ENCODE peak calls at places on chromosomes 16 and 17, in eight cellular contexts. One of them, this sample, is unnamed.

GRCh38 chr17:43608313-43608712 is 53.4 kb downstream of the MEOX1 start:
- DNase-seq in fibroblast of lung: no peak
- DNase-seq in cardiac muscle cell: no peak
- DNase-seq in Caco-2: no peak
- DNase-seq in endothelial cell of umbilical vein: no peak
- DNase-seq in right lobe of liver: no peak
- DNase-seq in Peyer's patch: no peak
- DNase-seq in psoas muscle: no peak
- DNase-seq in this sample: no peak

GRCh38 chr17:50956750-50957523 is 90.8 kb upstream of the TOB1 start:
- DNase-seq in fibroblast of lung: peak; percentile 56
- DNase-seq in cardiac muscle cell: peak; percentile 64
- DNase-seq in Caco-2: peak; percentile 87
- DNase-seq in endothelial cell of umbilical vein: peak; percentile 44
- DNase-seq in right lobe of liver: peak; percentile 60
- DNase-seq in Peyer's patch: peak; percentile 85
- DNase-seq in psoas muscle: peak; percentile 61
- DNase-seq in this sample: no peak

GRCh38 chr16:11632455-11632921 is 35.8 kb upstream of the SNN start:
- DNase-seq in fibroblast of lung: peak; percentile 78
- DNase-seq in cardiac muscle cell: peak; percentile 93
- DNase-seq in Caco-2: peak; percentile 75
- DNase-seq in endothelial cell of umbilical vein: peak; percentile 71
- DNase-seq in right lobe of liver: peak; percentile 54
- DNase-seq in Peyer's patch: peak; percentile 61
- DNase-seq in psoas muscle: no peak
- DNase-seq in this sample: no peak

GRCh38 chr17:20116683-20117309 is 107.6 kb downstream of the SPECC1 start:
- DNase-seq in fibroblast of lung: peak; percentile 65
- DNase-seq in cardiac muscle cell: peak; percentile 65
- DNase-seq in Caco-2: peak; percentile 57
- DNase-seq in endothelial cell of umbilical vein: peak; percentile 48
- DNase-seq in right lobe of liver: no peak
- DNase-seq in Peyer's patch: peak; percentile 67
- DNase-seq in psoas muscle: no peak
- DNase-seq in this sample: no peak

GRCh38 chr16:11367483-11367906 is 22.2 kb downstream of the RMI2 start:
- DNase-seq in fibroblast of lung: no peak
- DNase-seq in cardiac muscle cell: no peak
- DNase-seq in Caco-2: no peak
- DNase-seq in endothelial cell of umbilical vein: no peak
- DNase-seq in right lobe of liver: no peak
- DNase-seq in Peyer's patch: no peak
- DNase-seq in psoas muscle: no peak
- DNase-seq in this sample: no peak

GRCh38 chr17:2049333-2050245 is 5.3 kb upstream of the HIC1 start:
- DNase-seq in fibroblast of lung: peak; percentile 76
- DNase-seq in cardiac muscle cell: peak; percentile 90
- DNase-seq in Caco-2: peak; percentile 84
- DNase-seq in endothelial cell of umbilical vein: peak; percentile 78
- DNase-seq in right lobe of liver: peak; percentile 89
- DNase-seq in Peyer's patch: peak; percentile 94
- DNase-seq in psoas muscle: peak; percentile 90
- DNase-seq in this sample: peak; percentile 88

GRCh38 chr16:20906225-20906870 is 5.8 kb downstream of the LYRM1 start:
- DNase-seq in fibroblast of lung: peak; percentile 93
- DNase-seq in cardiac muscle cell: peak; percentile 94
- DNase-seq in Caco-2: no peak
- DNase-seq in endothelial cell of umbilical vein: peak; percentile 71
- DNase-seq in right lobe of liver: no peak
- DNase-seq in Peyer's patch: no peak
- DNase-seq in psoas muscle: no peak
- DNase-seq in this sample: no peak

GRCh38 chr17:45873728-45874127 is 20.6 kb upstream of the MAPT start:
- DNase-seq in fibroblast of lung: no peak
- DNase-seq in cardiac muscle cell: no peak
- DNase-seq in Caco-2: no peak
- DNase-seq in endothelial cell of umbilical vein: no peak
- DNase-seq in right lobe of liver: no peak
- DNase-seq in Peyer's patch: no peak
- DNase-seq in psoas muscle: no peak
- DNase-seq in this sample: no peak

GRCh38 chr16:50781043-50781442 is 39.2 kb downstream of the CYLD start:
- DNase-seq in fibroblast of lung: no peak
- DNase-seq in cardiac muscle cell: no peak
- DNase-seq in Caco-2: no peak
- DNase-seq in endothelial cell of umbilical vein: no peak
- DNase-seq in right lobe of liver: no peak
- DNase-seq in Peyer's patch: no peak
- DNase-seq in psoas muscle: no peak
- DNase-seq in this sample: no peak

GRCh38 chr17:28427372-28427771 is 21.4 kb upstream of the SLC46A1 start:
- DNase-seq in fibroblast of lung: peak; percentile 60
- DNase-seq in cardiac muscle cell: no peak
- DNase-seq in Caco-2: no peak
- DNase-seq in endothelial cell of umbilical vein: no peak
- DNase-seq in right lobe of liver: no peak
- DNase-seq in Peyer's patch: no peak
- DNase-seq in psoas muscle: no peak
- DNase-seq in this sample: no peak

GRCh38 chr16:17237350-17237944 is 233.3 kb downstream of the XYLT1 start:
- DNase-seq in fibroblast of lung: no peak
- DNase-seq in cardiac muscle cell: no peak
- DNase-seq in Caco-2: no peak
- DNase-seq in endothelial cell of umbilical vein: no peak
- DNase-seq in right lobe of liver: no peak
- DNase-seq in Peyer's patch: no peak
- DNase-seq in psoas muscle: no peak
- DNase-seq in this sample: no peak

GRCh38 chr16:17552351-17552750 is 81.6 kb upstream of the XYLT1 start:
- DNase-seq in fibroblast of lung: no peak
- DNase-seq in cardiac muscle cell: no peak
- DNase-seq in Caco-2: no peak
- DNase-seq in endothelial cell of umbilical vein: no peak
- DNase-seq in right lobe of liver: no peak
- DNase-seq in Peyer's patch: no peak
- DNase-seq in psoas muscle: no peak
- DNase-seq in this sample: no peak

GRCh38 chr17:4444782-4445473 is 11.2 kb downstream of the SPNS3 start:
- DNase-seq in fibroblast of lung: no peak
- DNase-seq in cardiac muscle cell: peak; percentile 27
- DNase-seq in Caco-2: no peak
- DNase-seq in endothelial cell of umbilical vein: no peak
- DNase-seq in right lobe of liver: peak; percentile 85
- DNase-seq in Peyer's patch: peak; percentile 88
- DNase-seq in psoas muscle: peak; percentile 69
- DNase-seq in this sample: peak; percentile 82

GRCh38 chr17:42387663-42388380 is 420 bp downstream of the STAT3 start:
- DNase-seq in fibroblast of lung: peak; percentile 33
- DNase-seq in cardiac muscle cell: peak; percentile 51
- DNase-seq in Caco-2: no peak
- DNase-seq in endothelial cell of umbilical vein: peak; percentile 41
- DNase-seq in right lobe of liver: peak; percentile 55
- DNase-seq in Peyer's patch: peak; percentile 73
- DNase-seq in psoas muscle: peak; percentile 52
- DNase-seq in this sample: peak; percentile 52

GRCh38 chr17:21313320-21313719 is 28.8 kb downstream of the MAP2K3 start:
- DNase-seq in fibroblast of lung: no peak
- DNase-seq in cardiac muscle cell: no peak
- DNase-seq in Caco-2: no peak
- DNase-seq in endothelial cell of umbilical vein: no peak
- DNase-seq in right lobe of liver: no peak
- DNase-seq in Peyer's patch: no peak
- DNase-seq in psoas muscle: peak; percentile 6
- DNase-seq in this sample: peak; percentile 27

GRCh38 chr17:27526603-27527002 is 70.4 kb downstream of the KSR1 start:
- DNase-seq in fibroblast of lung: peak; percentile 51
- DNase-seq in cardiac muscle cell: peak; percentile 69
- DNase-seq in Caco-2: no peak
- DNase-seq in endothelial cell of umbilical vein: no peak
- DNase-seq in right lobe of liver: peak; percentile 57
- DNase-seq in Peyer's patch: peak; percentile 72
- DNase-seq in psoas muscle: peak; percentile 39
- DNase-seq in this sample: peak; percentile 84

DNA sequence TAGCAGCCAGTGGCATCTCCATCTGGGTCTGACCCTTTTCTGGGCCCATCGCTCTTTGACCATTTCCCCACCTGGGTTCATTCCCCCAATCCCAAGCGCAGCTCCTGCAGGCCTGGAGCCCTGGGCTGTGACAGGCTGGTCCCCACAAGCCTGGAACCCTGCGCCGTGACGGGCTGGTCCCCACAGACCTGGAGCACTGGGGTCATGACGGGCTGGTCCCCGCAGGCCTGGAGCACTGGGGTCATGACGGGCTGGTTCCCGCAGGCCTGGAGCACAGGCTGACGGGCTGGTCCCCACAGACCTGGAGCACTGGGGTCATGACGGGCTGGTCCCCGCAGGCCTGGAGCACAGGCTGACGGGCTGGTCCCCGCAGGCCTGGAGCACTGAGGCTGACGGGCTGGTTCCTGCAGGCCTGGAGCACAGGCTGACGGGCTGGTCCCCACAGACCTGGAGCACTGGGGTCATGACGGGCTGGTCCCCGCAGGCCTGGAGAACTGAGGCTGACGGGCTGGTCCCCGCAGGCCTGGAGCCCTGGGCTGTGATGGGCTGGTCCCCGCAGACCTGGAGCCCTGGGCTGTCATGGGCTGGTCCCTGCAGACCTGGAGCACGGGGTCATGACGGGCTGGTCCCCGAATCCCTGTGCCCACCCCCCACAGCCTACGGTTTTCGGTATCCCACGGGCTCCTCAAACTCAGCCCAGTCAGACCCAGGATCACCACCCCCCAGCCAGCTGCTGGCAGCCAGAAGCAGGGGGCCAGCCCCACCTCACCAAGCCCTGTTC is 16.6 kb downstream of the TMC6 start:
- DNase-seq in fibroblast of lung: no peak
- DNase-seq in cardiac muscle cell: no peak
- DNase-seq in Caco-2: no peak
- DNase-seq in endothelial cell of umbilical vein: no peak
- DNase-seq in right lobe of liver: no peak
- DNase-seq in Peyer's patch: no peak
- DNase-seq in psoas muscle: no peak
- DNase-seq in this sample: peak; percentile 75
- TF ChIP-seq CTCF in fibroblast of lung: no peak
- TF ChIP-seq CTCF in cardiac muscle cell: no peak
- TF ChIP-seq CTCF in Caco-2: no peak
- TF ChIP-seq CTCF in endothelial cell of umbilical vein: no peak
- TF ChIP-seq CTCF in right lobe of liver: no peak
- TF ChIP-seq CTCF in Peyer's patch: no peak
- TF ChIP-seq CTCF in psoas muscle: no peak
- TF ChIP-seq CTCF in this sample: no peak

GRCh38 chr16:56671706-56672105 is 2.1 kb downstream of the MT1H start:
- DNase-seq in fibroblast of lung: peak; percentile 64
- DNase-seq in cardiac muscle cell: no peak
- DNase-seq in Caco-2: no peak
- DNase-seq in endothelial cell of umbilical vein: no peak
- DNase-seq in right lobe of liver: no peak
- DNase-seq in Peyer's patch: no peak
- DNase-seq in psoas muscle: no peak
- DNase-seq in this sample: no peak

GRCh38 chr16:56669005-56669839 is at the start of gene MT1H:
- DNase-seq in fibroblast of lung: no peak
- DNase-seq in cardiac muscle cell: no peak
- DNase-seq in Caco-2: no peak
- DNase-seq in endothelial cell of umbilical vein: no peak
- DNase-seq in right lobe of liver: peak; percentile 80
- DNase-seq in Peyer's patch: peak; percentile 53
- DNase-seq in psoas muscle: no peak
- DNase-seq in this sample: no peak

GRCh38 chr16:56670640-56670934 is 973 bp downstream of the MT1H start:
- DNase-seq in fibroblast of lung: no peak
- DNase-seq in cardiac muscle cell: no peak
- DNase-seq in Caco-2: no peak
- DNase-seq in endothelial cell of umbilical vein: no peak
- DNase-seq in right lobe of liver: no peak
- DNase-seq in Peyer's patch: no peak
- DNase-seq in psoas muscle: no peak
- DNase-seq in this sample: no peak

GRCh38 chr16:56667581-56668571 is at the start of gene MT1G:
- DNase-seq in fibroblast of lung: peak; percentile 16
- DNase-seq in cardiac muscle cell: peak; percentile 56
- DNase-seq in Caco-2: no peak
- DNase-seq in endothelial cell of umbilical vein: no peak
- DNase-seq in right lobe of liver: peak; percentile 89
- DNase-seq in Peyer's patch: peak; percentile 76
- DNase-seq in psoas muscle: peak; percentile 68
- DNase-seq in this sample: peak; percentile 83

DNA sequence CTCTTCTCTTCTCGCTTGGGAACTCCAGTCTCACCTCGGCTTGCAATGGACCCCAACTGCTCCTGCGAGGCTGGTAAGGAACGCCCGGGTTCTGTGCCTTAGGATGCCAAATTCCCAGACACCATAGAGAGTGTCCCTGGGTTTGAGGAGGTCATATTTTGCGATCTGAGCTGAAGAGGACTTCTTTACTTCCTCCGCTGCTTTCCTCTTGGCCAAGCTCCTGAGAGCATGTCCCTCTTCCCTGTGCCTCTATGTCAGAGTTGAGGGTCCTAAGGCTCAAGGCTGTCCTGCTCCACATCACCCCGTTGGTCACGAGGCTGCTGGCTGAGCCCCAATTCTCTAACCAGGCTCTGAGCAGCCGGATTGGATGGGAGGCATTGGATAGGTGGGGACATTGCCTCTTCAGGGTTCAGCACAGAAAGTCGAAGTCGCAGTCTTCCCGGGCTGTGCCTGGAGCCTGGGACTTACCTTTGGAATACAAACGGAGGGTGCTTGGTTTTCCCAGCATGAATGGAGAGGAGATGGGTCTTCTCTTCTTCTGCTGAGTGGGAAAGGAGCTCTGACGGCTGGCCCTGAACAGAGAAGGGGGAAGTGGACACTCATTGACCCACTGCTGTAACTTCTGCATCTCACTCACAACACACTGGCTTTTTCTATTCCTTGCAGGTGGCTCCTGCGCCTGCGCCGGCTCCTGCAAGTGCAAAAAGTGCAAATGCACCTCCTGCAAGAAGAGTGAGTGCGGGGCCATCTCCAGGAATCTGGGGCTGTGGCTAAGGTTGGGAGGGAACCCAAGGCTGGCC is 426 bp downstream of the MT1H start:
- DNase-seq in fibroblast of lung: no peak
- DNase-seq in cardiac muscle cell: no peak
- DNase-seq in Caco-2: no peak
- DNase-seq in endothelial cell of umbilical vein: no peak
- DNase-seq in right lobe of liver: no peak
- DNase-seq in Peyer's patch: no peak
- DNase-seq in psoas muscle: no peak
- DNase-seq in this sample: no peak
- H3K4me3 ChIP-seq in fibroblast of lung: no peak overlapping the region
- H3K4me3 ChIP-seq in cardiac muscle cell: no peak overlapping the region
- H3K4me3 ChIP-seq in Caco-2: no peak overlapping the region
- H3K4me3 ChIP-seq in endothelial cell of umbilical vein: no peak overlapping the region
- H3K4me3 ChIP-seq in right lobe of liver: peak overlapping the region; percentile 73
- H3K4me3 ChIP-seq in Peyer's patch: no peak overlapping the region
- H3K4me3 ChIP-seq in psoas muscle: no peak overlapping the region
- H3K4me3 ChIP-seq in this sample: no peak overlapping the region

GRCh38 chr17:81406117-81406953 is 11.1 kb downstream of the BAHCC1 start:
- DNase-seq in fibroblast of lung: no peak
- DNase-seq in cardiac muscle cell: no peak
- DNase-seq in Caco-2: no peak
- DNase-seq in endothelial cell of umbilical vein: no peak
- DNase-seq in right lobe of liver: no peak
- DNase-seq in Peyer's patch: no peak
- DNase-seq in psoas muscle: peak; percentile 38
- DNase-seq in this sample: no peak
- H3K4me1 ChIP-seq in fibroblast of lung: peaks cover 31% of the 10 kb centered on the region
- H3K4me1 ChIP-seq in cardiac muscle cell: peaks cover 59% of the 10 kb centered on the region
- H3K4me1 ChIP-seq in Caco-2: peaks cover 9% of the 10 kb centered on the region
- H3K4me1 ChIP-seq in endothelial cell of umbilical vein: peaks cover 5% of the 10 kb centered on the region
- H3K4me1 ChIP-seq in right lobe of liver: no peaks in the 10 kb centered on the region
- H3K4me1 ChIP-seq in Peyer's patch: peaks cover 3% of the 10 kb centered on the region
- H3K4me1 ChIP-seq in psoas muscle: peaks cover 57% of the 10 kb centered on the region
- H3K4me1 ChIP-seq in this sample: peaks cover 51% of the 10 kb centered on the region

GRCh38 chr17:40090234-40091111 is 9.9 kb downstream of the NR1D1 start:
- DNase-seq in fibroblast of lung: no peak
- DNase-seq in cardiac muscle cell: no peak
- DNase-seq in Caco-2: no peak
- DNase-seq in endothelial cell of umbilical vein: no peak
- DNase-seq in right lobe of liver: no peak
- DNase-seq in Peyer's patch: no peak
- DNase-seq in psoas muscle: no peak
- DNase-seq in this sample: no peak
- TF ChIP-seq CTCF in fibroblast of lung: no peak
- TF ChIP-seq CTCF in cardiac muscle cell: no peak
- TF ChIP-seq CTCF in Caco-2: no peak
- TF ChIP-seq CTCF in endothelial cell of umbilical vein: no peak
- TF ChIP-seq CTCF in right lobe of liver: no peak
- TF ChIP-seq CTCF in Peyer's patch: no peak
- TF ChIP-seq CTCF in psoas muscle: no peak
- TF ChIP-seq CTCF in this sample: no peak

This sample was measured in left lung.